ENCODE peak calls at places on chromosome 5, in four cellular contexts. W is GM12878, P is HL-60, I is H1. X is an unnamed sample.
A peak's percentile ranks its signal among the peaks of the same experiment; 100 is the strongest.

GRCh38 chr5:123610665-123611406 is 98.9 kb downstream of the CSNK1G3 start:
- DNase-seq in W (peak; percentile 17), P (peak; percentile 1), I (no peak), X (peak; percentile 59)

GRCh38 chr5:54884195-54884536 is 101.2 kb downstream of the ESM1 start:
- DNase-seq in W (no peak), P (no peak), I (no peak), X (no peak)

GRCh38 chr5:7548576-7548975 is 152.6 kb downstream of the ADCY2 start:
- DNase-seq in W (no peak), P (no peak), I (no peak), X (no peak)

GRCh38 chr5:91556-92263 is at the start of gene PLEKHG4B:
- DNase-seq in W (no peak), P (no peak), I (peak; percentile 82), X (no peak)

GRCh38 chr5:122415481-122416120 is 103.6 kb downstream of the SNCAIP start:
- DNase-seq in W (no peak), P (no peak), I (peak; percentile 54), X (peak; percentile 22)

GRCh38 chr5:135625486-135625885 is 46.7 kb upstream of the CXCL14 start:
- DNase-seq in W (no peak), P (no peak), I (no peak), X (no peak)

GRCh38 chr5:139650689-139651501 is 2.7 kb downstream of the CXXC5 start:
- DNase-seq in W (no peak), P (no peak), I (no peak), X (peak; percentile 93)

GRCh38 chr5:128632264-128632663 is 94.2 kb upstream of the FBN2 start:
- DNase-seq in W (no peak), P (no peak), I (no peak), X (no peak)

GRCh38 chr5:141326088-141326854 is 4.0 kb upstream of the PCDHGA1 start:
- DNase-seq in W (no peak), P (no peak), I (no peak), X (peak; percentile 67)

GRCh38 chr5:58786035-58786434 is 203.2 kb downstream of the RAB3C start:
- DNase-seq in W (no peak), P (no peak), I (no peak), X (no peak)

GRCh38 chr5:60844429-60844890 is 391 bp upstream of the ELOVL7 start:
- DNase-seq in W (no peak), P (no peak), I (no peak), X (no peak)

GRCh38 chr5:373710-374602 is 52.4 kb downstream of the AHRR start:
- DNase-seq in W (no peak), P (peak; percentile 83), I (no peak), X (peak; percentile 69)

GRCh38 chr5:14038341-14038959 is 94.0 kb upstream of the DNAH5 start:
- DNase-seq in W (no peak), P (no peak), I (no peak), X (peak; percentile 17)

GRCh38 chr5:69206528-69207190 is 17.3 kb downstream of the CENPH start:
- DNase-seq in W (no peak), P (no peak), I (no peak), X (no peak)

GRCh38 chr5:543351-543750 is 19.1 kb upstream of the SLC9A3 start:
- DNase-seq in W (no peak), P (no peak), I (no peak), X (no peak)

GRCh38 chr5:137572042-137572695 is 73.0 kb upstream of the SPOCK1 start:
- DNase-seq in W (no peak), P (no peak), I (no peak), X (no peak)

GRCh38 chr5:6820851-6821479 is 107.7 kb downstream of the TENT4A start:
- DNase-seq in W (no peak), P (peak; percentile 24), I (peak; percentile 59), X (peak; percentile 89)

GRCh38 chr5:64632251-64632650 is 58.1 kb upstream of the SHISAL2B start:
- DNase-seq in W (no peak), P (no peak), I (no peak), X (no peak)

GRCh38 chr5:55338810-55339243 is 31.0 kb downstream of the MTREX start:
- DNase-seq in W (peak; percentile 48), P (no peak), I (no peak), X (no peak)

GRCh38 chr5:171580506-171581265 is 161.2 kb downstream of the FGF18 start:
- DNase-seq in W (no peak), P (no peak), I (no peak), X (no peak)

GRCh38 chr5:14039063-14039462 is 94.6 kb upstream of the DNAH5 start:
- DNase-seq in W (no peak), P (no peak), I (no peak), X (no peak)

GRCh38 chr5:120152472-120152871 is 311.6 kb upstream of the PRR16 start:
- DNase-seq in W (no peak), P (no peak), I (no peak), X (peak; percentile 6)

GRCh38 chr5:81829242-81829641 is 78.3 kb upstream of the SSBP2 start:
- DNase-seq in W (no peak), P (no peak), I (no peak), X (no peak)

GRCh38 chr5:60333103-60333502 is 366.9 kb downstream of the DEPDC1B start:
- DNase-seq in W (no peak), P (no peak), I (no peak), X (no peak)

GRCh38 chr5:81866994-81867393 is 104.8 kb upstream of the ATG10 start:
- DNase-seq in W (no peak), P (no peak), I (no peak), X (no peak)

GRCh38 chr5:38297830-38298608 is 39.7 kb downstream of the EGFLAM start:
- DNase-seq in W (no peak), P (no peak), I (no peak), X (peak; percentile 58)

GRCh38 chr5:42566658-42567313 is 143.5 kb downstream of the GHR start:
- DNase-seq in W (no peak), P (no peak), I (no peak), X (no peak)

GRCh38 chr5:72556351-72557146 is 49.3 kb upstream of the ZNF366 start:
- DNase-seq in W (peak; percentile 5), P (peak; percentile 14), I (peak; percentile 61), X (no peak)

GRCh38 chr5:161009817-161010216 is 157.8 kb upstream of the ATP10B start:
- DNase-seq in W (no peak), P (no peak), I (no peak), X (no peak)

DNA sequence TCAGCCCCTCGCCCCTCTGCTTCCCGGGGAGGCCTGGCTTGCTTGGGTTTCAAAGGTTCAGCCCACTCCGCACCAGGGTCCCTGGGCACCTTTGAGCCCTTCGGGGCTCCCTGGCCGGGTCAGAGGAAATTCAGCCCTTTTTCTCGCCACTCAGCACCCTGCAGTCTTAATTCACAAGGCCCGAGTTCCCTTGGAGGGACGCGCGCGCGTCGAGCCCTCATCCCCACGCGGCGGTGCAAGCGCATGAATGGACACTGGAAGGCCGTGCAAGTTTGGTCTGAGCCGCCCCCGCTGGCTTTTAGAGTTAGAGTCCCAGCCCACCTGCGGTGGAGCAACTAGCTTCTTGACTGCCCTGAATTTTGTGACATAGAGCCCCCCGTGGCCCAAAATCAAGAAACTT is 4.5 kb downstream of the EBF1 start:
- DNase-seq in W (no peak), P (no peak), I (no peak), X (peak; percentile 15)
- TF ChIP-seq GABPA in W (no peak), P (no peak), I (no peak), X (no peak)

GRCh38 chr5:179125789-179126505 is 65.8 kb downstream of the ZNF354C start:
- DNase-seq in W (no peak), P (no peak), I (no peak), X (no peak)
- TF ChIP-seq GABPA in W (no peak), P (no peak), I (no peak), X (no peak)

GRCh38 chr5:111829701-111830100 is 72.7 kb upstream of the NREP start:
- DNase-seq in W (no peak), P (no peak), I (no peak), X (no peak)

GRCh38 chr5:111826064-111826463 is 69.1 kb upstream of the NREP start:
- DNase-seq in W (no peak), P (no peak), I (no peak), X (no peak)

GRCh38 chr5:111834926-111835599 is 78.1 kb upstream of the NREP start:
- DNase-seq in W (no peak), P (no peak), I (no peak), X (no peak)

DNA sequence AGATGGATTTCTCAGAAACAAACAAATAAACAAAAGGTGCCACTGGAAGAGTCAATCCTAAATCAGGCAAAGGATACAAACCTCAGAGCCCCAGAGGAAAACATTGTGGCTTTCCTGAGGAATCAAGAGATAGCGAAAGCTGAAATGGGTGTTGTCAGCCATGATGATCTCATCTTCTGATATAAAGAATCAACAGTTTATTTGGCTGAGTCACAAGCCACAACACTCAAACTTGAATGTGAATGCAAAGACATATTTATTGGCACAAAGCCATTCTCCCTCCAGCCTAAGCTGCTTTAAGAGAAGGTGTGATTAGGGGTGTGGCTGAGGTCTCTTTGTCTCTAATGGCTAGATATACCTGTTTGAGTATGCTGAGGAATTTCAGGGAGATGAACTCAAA is 73.3 kb upstream of the NREP start:
- DNase-seq in W (no peak), P (no peak), I (no peak), X (no peak)
- TF ChIP-seq GABPA in W (no peak), P (no peak), I (no peak), X (no peak)

GRCh38 chr5:5132896-5133295 is 7.2 kb upstream of the ADAMTS16 start:
- DNase-seq in W (no peak), P (no peak), I (no peak), X (no peak)
- TF ChIP-seq GABPA in W (no peak), P (no peak), I (no peak), X (no peak)

DNA sequence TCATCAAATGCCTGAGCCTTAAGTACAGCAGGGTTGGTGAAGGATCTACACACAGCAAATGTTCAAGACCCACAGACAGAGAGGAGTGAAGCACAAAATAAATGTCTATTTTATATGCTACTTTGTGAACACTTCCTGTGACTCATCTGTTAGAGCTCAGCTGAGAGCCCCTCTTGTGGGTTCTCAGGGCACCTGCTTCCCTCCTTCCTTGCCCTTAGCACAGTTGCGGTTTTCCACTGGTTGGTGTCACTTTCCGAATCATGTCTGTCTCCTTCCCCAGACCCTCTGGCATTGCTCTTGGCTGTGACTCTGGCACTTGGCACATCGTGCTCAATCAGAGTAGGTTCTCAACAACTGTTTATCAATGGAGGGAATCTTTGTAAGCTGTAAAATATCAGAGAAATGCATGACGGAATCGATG is 128.5 kb upstream of the STC2 start:
- DNase-seq in W (no peak), P (peak; percentile 42), I (no peak), X (no peak)
- TF ChIP-seq GABPA in W (no peak), P (no peak), I (no peak), X (no peak)

DNA sequence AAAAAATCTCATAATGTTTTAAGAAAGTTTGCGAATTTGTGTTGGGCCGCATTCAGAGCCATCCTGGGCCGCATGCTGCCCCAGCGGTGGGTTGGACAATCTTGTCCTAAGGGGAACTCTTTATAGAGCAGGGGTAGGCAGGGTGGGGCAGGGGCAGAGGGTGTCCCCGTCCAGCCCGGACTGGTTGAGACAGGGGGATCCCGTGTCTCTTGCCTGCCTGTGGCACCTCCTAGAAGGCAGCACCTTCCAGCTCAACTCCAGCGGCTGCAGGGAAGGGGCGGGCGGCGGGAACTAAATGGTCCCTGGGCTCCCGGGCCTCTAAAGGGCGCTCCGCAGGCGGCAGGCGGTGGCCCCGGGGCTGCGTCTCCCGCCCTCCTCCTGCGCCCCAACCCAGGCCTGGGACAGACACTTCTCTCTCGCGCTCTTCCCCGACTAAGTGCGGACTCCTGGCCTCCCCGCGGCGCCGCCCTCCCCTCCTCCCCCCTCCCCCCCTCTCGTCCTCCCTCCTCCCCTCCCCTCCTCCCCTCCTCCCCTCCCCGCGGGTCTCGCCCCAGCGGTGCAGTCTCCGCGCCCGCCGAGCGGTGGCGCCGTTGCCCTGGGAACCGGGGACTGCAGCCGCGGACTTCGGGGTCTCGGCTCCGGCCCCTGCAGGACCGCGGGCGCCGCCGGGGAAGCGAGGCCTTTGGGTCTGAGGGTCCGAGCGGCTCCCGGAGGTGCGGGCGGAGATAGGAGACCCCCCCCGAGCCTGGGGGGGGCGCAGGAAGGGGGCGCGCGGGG is 132.6 kb downstream of the MRPL36 start:
- DNase-seq in W (no peak), P (no peak), I (no peak), X (peak; percentile 92)
- TF ChIP-seq GABPA in W (no peak), P (no peak), I (no peak), X (no peak)